ENCODE peak calls at places on chromosome 19, in four cellular contexts. O is astrocyte of the spinal cord, Q is tibial artery, B is AG09309. Z is an unnamed sample.
A peak's percentile ranks its signal among the peaks of the same experiment; 100 is the strongest.

GRCh38 chr19:958967-959685 is 25.0 kb upstream of the WDR18 start:
- DNase-seq in O (peak; percentile 26), Q (no peak), B (no peak), Z (no peak)

GRCh38 chr19:49331616-49332055 is 3.6 kb upstream of the CD37 start:
- DNase-seq in O (peak; percentile 42), Q (peak; percentile 59), B (no peak), Z (peak; percentile 37)

GRCh38 chr19:28468701-28469459 is 744.1 kb downstream of the UQCRFS1 start:
- DNase-seq in O (peak; percentile 39), Q (no peak), B (peak; percentile 55), Z (peak; percentile 49)

GRCh38 chr19:47813304-47813994 is 8.3 kb upstream of the CRX start:
- DNase-seq in O (peak; percentile 23), Q (no peak), B (no peak), Z (peak; percentile 32)

GRCh38 chr19:49741210-49741844 is 21.8 kb downstream of the TSKS start:
- DNase-seq in O (no peak), Q (no peak), B (no peak), Z (no peak)

GRCh38 chr19:56822755-56823154 is 17.8 kb downstream of the PEG3 start:
- DNase-seq in O (no peak), Q (no peak), B (no peak), Z (no peak)

GRCh38 chr19:45264781-45265317 is 13.8 kb downstream of the MARK4 start:
- DNase-seq in O (no peak), Q (no peak), B (no peak), Z (no peak)

GRCh38 chr19:12792048-12792852 is 964 bp downstream of the JUNB start:
- DNase-seq in O (peak; percentile 45), Q (peak; percentile 82), B (no peak), Z (peak; percentile 64)

GRCh38 chr19:40614595-40615411 is 13.6 kb downstream of the LTBP4 start:
- DNase-seq in O (peak; percentile 98), Q (peak; percentile 93), B (peak; percentile 82), Z (peak; percentile 97)

GRCh38 chr19:45059258-45059965 is 16.9 kb downstream of the ZNF296 start:
- DNase-seq in O (peak; percentile 70), Q (peak; percentile 73), B (no peak), Z (peak; percentile 67)

GRCh38 chr19:32404939-32405430 is 585 bp upstream of the DPY19L3 start:
- DNase-seq in O (no peak), Q (peak; percentile 84), B (no peak), Z (peak; percentile 42)

GRCh38 chr19:35224681-35225604 is 3.6 kb downstream of the FAM187B start:
- DNase-seq in O (no peak), Q (no peak), B (no peak), Z (no peak)

GRCh38 chr19:38759590-38760003 is 13.7 kb downstream of the LGALS7 start:
- DNase-seq in O (no peak), Q (no peak), B (no peak), Z (no peak)

GRCh38 chr19:43682824-43683661 is 13.1 kb upstream of the PLAUR start:
- DNase-seq in O (no peak), Q (no peak), B (no peak), Z (no peak)

GRCh38 chr19:33208904-33209843 is 15.0 kb downstream of the LRP3 start:
- DNase-seq in O (no peak), Q (no peak), B (no peak), Z (no peak)

GRCh38 chr19:12834418-12834943 is at the start of gene RTBDN:
- DNase-seq in O (no peak), Q (no peak), B (no peak), Z (no peak)

GRCh38 chr19:36136975-36137686 is 2.7 kb upstream of the CAPNS1 start:
- DNase-seq in O (peak; percentile 46), Q (peak; percentile 90), B (no peak), Z (peak; percentile 80)

GRCh38 chr19:23855676-23856075 is 59.0 kb upstream of the ZNF726 start:
- DNase-seq in O (no peak), Q (no peak), B (no peak), Z (no peak)

GRCh38 chr19:7257148-7258041 is 36.8 kb downstream of the INSR start:
- DNase-seq in O (no peak), Q (no peak), B (no peak), Z (peak; percentile 35)

DNA sequence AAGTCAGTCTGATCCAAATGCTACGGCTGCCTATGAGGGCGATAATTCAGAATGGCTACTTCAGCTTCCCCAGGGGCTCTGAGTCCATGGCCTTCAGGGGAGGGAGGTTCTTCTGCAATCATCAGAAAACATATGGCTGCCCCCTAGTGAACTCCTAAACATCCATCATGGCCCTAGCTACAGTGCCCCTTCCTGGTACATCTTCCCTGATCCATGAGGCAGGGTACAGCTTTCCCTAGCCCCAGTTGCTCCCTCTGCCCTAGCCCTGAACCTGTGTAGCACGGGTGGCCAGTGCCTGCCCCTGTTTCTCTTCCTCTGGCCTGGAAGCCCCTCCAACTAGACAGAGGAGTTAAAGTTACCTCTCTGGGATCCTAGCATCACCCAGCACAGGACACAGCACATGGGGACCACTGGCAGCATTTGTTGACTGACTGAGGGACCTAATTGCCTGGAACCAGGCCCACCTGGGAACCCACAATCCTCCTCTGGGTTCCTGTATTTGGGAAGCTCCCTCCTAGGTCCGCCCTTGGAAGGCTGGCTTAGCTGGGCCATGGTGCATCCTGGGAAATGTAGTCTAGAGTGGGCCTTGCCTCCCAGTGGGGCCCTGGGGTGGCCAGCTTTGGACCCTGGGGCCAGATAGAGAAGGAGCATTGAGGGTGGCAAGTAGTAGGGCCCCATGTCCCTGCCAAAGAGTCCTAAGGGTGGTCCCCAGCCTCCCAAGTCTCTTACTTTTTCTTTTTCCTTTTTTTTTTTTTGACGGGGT is 17.7 kb upstream of the SEMA6B start:
- DNase-seq in O (peak; percentile 15), Q (no peak), B (no peak), Z (peak; percentile 23)
- TF ChIP-seq CTCF in O (no peak), Q (no peak), B (no peak), Z (no peak)

GRCh38 chr19:55088543-55089265 is 13.0 kb downstream of the EPS8L1 start:
- DNase-seq in O (peak; percentile 61), Q (no peak), B (no peak), Z (peak; percentile 38)
- H3K4me3 ChIP-seq in O (no peak overlapping the region), Q (no peak overlapping the region), B (no peak overlapping the region), Z (no peak overlapping the region)

DNA sequence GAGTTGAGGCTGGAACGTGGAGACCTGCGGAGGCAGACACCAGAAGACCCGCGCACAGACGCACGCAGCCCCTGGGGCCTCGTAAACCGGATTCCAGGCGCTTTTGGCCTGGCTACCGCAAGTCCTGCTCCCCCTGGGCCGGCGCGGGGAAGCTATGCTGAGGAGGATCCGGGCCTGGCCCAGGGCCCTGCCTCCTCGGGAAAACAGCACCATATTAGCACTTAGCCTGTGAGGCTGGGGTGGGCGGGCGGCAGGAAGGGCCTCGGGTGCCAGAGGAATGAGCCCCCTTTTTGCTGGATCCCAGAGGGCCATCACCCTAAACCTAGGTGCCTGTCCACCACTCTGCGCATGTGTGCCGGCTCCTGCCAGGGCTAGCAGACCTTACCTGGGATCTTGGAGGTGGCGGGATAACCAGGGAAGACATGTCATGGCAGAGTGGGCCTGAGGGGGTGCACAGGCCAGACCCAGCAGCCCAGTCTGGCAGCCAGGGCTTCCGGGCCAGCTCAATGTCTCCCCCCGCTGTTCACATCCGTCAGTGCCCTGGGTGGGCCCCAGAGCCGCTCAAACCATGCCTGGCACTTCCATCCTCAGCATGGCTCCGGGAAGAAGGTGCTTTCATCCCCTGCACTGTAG is 7.3 kb downstream of the ELOF1 start:
- DNase-seq in O (no peak), Q (peak; percentile 87), B (no peak), Z (no peak)
- TF ChIP-seq CTCF in O (peak; percentile 61), Q (peak; percentile 50), B (peak; percentile 51), Z (peak; percentile 36)

DNA sequence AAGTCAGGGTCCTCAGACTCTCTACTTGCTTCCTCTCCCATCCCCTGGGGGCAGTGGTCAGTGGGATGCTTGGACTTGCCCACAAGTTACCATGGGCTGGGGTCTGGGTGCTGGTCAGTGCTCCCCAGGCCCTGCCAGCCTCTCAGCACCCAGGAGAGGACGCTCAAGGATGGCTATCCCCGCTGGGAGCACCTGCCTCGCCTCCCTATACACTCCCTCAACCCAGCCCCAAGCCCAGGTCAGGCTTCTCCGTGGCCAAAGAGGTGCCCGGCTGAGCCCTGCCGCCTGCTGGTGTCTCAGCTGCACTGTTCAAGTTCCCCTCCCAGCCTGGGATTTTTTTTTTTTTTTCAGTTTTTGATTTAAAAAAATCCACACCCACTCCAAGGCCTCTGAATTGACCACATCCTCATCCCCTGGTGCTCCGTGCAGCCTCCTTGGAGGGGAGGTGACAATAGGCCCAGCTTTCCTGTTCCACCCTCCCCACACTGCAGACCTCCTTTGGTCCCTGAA is 10.8 kb downstream of the F2RL3 start:
- DNase-seq in O (peak; percentile 18), Q (no peak), B (no peak), Z (peak; percentile 25)
- H3K4me3 ChIP-seq in O (no peak overlapping the region), Q (no peak overlapping the region), B (no peak overlapping the region), Z (no peak overlapping the region)

GRCh38 chr19:10420444-10421239 is at the start of gene PDE4A:
- DNase-seq in O (no peak), Q (no peak), B (no peak), Z (no peak)
- TF ChIP-seq CTCF in O (peak; percentile 53), Q (no peak), B (peak; percentile 50), Z (peak; percentile 22)

GRCh38 chr19:5296021-5296420 is 44.6 kb downstream of the PTPRS start:
- DNase-seq in O (no peak), Q (no peak), B (no peak), Z (no peak)

GRCh38 chr19:5298502-5298901 is 42.1 kb downstream of the PTPRS start:
- DNase-seq in O (no peak), Q (no peak), B (no peak), Z (no peak)

GRCh38 chr19:5299137-5299536 is 41.5 kb downstream of the PTPRS start:
- DNase-seq in O (no peak), Q (no peak), B (no peak), Z (no peak)

GRCh38 chr19:5296457-5297271 is 43.9 kb downstream of the PTPRS start:
- DNase-seq in O (no peak), Q (no peak), B (no peak), Z (no peak)

DNA sequence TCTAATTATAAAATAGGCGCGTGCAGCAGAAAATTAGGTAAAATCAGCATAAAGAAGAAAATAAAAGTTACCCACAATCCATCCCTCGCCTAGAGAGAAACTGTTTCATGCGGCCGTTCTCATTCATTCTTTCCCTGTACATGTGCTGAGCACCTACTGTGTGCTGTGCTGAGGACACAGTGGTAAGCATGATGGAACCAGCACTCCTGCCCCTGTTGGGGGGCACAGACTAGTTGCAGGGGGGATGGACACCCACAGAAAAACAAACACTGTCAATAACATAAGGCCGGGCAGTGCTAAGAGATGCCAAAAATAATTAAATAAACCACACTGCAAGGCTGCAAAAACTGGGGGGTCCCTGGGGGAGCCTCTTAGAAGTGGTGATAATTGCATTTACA is 43.3 kb downstream of the PTPRS start:
- DNase-seq in O (no peak), Q (no peak), B (no peak), Z (no peak)
- H3K4me3 ChIP-seq in O (no peak overlapping the region), Q (no peak overlapping the region), B (no peak overlapping the region), Z (no peak overlapping the region)

DNA sequence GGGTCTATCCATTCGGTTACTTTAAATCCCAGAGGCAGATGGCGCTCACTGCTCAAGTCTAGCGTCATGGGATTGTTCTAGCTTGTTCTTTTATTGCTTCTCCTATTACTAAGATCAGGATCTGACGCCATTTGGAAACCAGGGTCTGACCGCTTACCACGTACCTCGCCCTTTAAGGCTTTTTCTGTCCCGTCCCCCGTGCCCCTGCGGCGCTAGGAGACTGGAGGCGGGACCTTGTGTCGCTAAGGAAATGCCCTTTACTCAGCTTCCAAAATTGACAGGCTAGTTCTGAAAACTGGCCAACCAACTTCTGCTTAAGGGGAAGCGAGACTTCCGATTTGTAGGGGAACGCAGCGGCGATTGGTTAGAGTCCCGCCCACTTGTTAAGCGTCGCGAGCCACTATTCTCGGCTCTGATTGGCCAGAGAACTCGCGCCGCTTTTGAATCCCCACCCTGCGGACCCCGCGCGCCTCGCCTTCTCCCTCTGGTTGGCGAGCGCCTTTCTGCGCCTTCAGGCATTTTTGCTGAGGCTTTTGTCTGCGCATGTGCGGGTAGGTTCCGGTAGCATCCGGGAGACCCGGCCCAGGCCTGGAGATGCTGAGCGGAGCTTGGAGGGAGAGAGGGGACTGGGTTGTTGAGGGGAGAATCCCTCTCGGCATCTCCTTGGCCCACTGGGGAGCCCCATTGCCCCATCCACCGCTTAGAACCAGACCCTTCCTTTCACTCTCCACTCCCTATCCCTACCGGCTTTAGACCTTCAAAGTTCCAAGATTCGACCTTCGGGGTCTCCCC is 3.9 kb upstream of the C19orf84 start:
- DNase-seq in O (peak; percentile 99), Q (peak; percentile 94), B (peak; percentile 97), Z (peak; percentile 99)
- TF ChIP-seq CTCF in O (no peak), Q (no peak), B (peak; percentile 3), Z (no peak)